ENCODE peak calls at places on chromosomes 2 and 18, in four cellular contexts. O, N, U and X are unnamed samples. For H3K9me3, the result is how much of the 10 kb centered on the place peaks cover.

GRCh38 chr2:86193901-86194567 is 1.2 kb downstream of the IMMT start:
- DNase-seq in O (no peak), N (no peak), U (no peak), X (no peak)

GRCh38 chr2:38515155-38516074 is 87.3 kb downstream of the HNRNPLL start:
- DNase-seq in O (peak), N (peak), U (peak), X (peak)

GRCh38 chr2:49248506-49248905 is 94.2 kb upstream of the FSHR start:
- DNase-seq in O (no peak), N (no peak), U (no peak), X (no peak)

GRCh38 chr18:10822457-10822856 is 296.6 kb downstream of the NAPG start:
- DNase-seq in O (no peak), N (peak), U (no peak), X (no peak)

GRCh38 chr2:218322756-218323525 is 30.6 kb upstream of the TMBIM1 start:
- DNase-seq in O (peak), N (peak), U (peak), X (peak)

GRCh38 chr2:33848486-33848885 is 249.4 kb upstream of the FAM98A start:
- DNase-seq in O (no peak), N (no peak), U (no peak), X (no peak)

GRCh38 chr2:120442923-120443571 is 97.1 kb downstream of the INHBB start:
- DNase-seq in O (peak), N (peak), U (no peak), X (no peak)

GRCh38 chr2:58709274-58709673 is 468.1 kb upstream of the FANCL start:
- DNase-seq in O (no peak), N (no peak), U (no peak), X (no peak)

GRCh38 chr2:183541766-183542165 is 417.5 kb downstream of the NUP35 start:
- DNase-seq in O (no peak), N (no peak), U (no peak), X (no peak)

DNA sequence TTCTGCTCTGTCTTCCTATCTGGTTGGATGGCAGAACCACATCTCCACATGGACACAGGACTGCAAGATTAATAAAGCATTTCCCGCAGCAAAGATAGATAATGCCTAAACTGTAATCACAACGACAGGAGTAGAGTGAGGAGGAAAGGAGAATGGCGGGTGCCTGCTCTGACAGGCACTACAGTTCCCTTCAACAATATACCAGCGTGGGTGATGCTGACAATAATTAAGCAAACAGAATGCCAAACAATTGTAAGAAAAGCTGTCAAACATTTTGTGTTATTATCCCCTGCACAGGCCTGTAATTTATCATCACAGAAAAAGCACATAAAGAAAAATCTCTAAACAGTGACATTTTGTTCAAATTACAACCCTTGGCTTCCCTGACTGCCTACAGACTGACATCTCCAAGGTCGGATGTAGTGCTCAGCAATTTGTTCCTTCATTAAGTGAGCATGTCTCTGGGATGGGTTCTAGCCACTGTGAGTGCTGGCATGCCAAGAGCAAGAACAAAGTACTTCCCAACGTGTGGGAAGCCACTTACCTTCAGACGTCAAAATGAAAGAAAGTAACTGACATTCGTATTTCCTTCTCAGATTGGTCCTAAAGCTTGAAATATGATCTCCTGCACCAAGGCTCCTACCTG is 194.0 kb downstream of the SLC8A1 start:
- DNase-seq in O (no peak), N (no peak), U (no peak), X (no peak)
- H3K27ac ChIP-seq in O (no peak), N (no peak), U (no peak), X (no peak)

DNA sequence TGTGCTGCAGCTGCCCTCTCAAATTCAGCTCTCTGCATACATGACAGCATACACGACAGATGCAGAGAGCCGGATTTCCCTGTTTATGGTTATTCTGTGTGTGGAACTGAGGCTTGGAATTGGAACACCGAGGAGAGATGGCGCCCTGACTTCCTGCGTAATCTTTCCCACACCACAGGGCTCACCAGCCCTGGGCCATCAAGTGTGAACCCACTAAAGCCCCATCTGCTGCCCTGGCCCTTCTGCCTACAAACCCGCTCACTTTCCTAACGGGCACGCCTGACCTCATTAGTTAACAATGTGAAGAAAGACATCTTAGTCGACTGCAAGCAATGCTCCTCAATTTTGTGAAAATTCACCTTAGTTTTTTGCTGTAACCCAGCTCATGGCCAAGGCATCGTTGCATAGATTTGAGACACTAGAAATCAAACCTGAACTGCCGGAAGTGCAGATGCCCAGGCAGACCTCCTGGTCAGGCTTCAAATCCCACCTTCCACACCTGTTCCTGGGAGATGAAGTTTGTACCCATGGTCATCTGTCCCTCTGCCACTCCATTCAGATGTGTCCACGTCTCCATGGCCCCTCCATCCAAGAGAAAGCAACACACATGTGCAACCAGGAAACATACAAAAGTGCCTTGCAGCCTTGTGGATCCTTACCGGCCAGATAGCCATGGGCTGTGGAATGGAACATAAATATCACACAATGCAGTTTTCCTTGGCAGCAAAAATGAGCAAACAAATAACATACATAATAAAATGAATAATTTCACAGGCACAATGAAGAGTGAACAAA is 5.0 kb upstream of the CIDEA start:
- DNase-seq in O (no peak), N (no peak), U (no peak), X (no peak)
- H3K4me3 ChIP-seq in O (no peak), N (no peak), U (no peak), X (no peak)

DNA sequence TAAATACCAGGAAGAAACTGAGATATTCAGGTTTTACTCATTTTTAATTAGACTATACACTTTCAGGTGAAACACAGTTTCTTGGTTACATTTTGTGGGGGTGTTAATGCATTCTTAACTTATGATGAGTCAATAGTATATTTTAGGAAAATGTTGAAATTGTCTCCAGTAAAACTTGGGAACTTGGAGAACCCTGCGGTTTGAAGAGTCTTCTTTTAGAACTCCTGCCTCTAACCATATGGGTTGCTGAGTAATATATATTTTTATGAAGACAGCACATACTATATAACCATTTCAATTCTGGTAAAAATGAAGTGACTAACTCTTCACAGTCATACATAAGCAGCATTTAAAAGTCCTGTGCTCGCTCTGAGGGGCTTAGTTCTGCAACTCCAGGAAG is 308.2 kb upstream of the LRATD1 start:
- DNase-seq in O (no peak), N (no peak), U (no peak), X (no peak)
- H3K9me3 ChIP-seq in O (under half), N (under half), U (under half), X (under half)

GRCh38 chr2:229408356-229408755 is 137.3 kb upstream of the PID1 start:
- DNase-seq in O (peak), N (no peak), U (peak), X (no peak)

GRCh38 chr2:229410946-229411345 is 139.9 kb upstream of the PID1 start:
- DNase-seq in O (no peak), N (no peak), U (no peak), X (no peak)

GRCh38 chr2:229408982-229409381 is 137.9 kb upstream of the PID1 start:
- DNase-seq in O (no peak), N (no peak), U (no peak), X (no peak)

GRCh38 chr2:229410312-229410711 is 139.2 kb upstream of the PID1 start:
- DNase-seq in O (no peak), N (no peak), U (no peak), X (no peak)

GRCh38 chr2:229409751-229410181 is 138.7 kb upstream of the PID1 start:
- DNase-seq in O (no peak), N (no peak), U (no peak), X (no peak)
- H3K27ac ChIP-seq in O (peak), N (no peak), U (no peak), X (no peak)

GRCh38 chr2:158498749-158499136 is 42.0 kb downstream of the PKP4 start:
- DNase-seq in O (no peak), N (no peak), U (no peak), X (peak)
- H3K4me3 ChIP-seq in O (no peak), N (no peak), U (no peak), X (no peak)

GRCh38 chr18:60671022-60671421 is 298.4 kb upstream of the MC4R start:
- DNase-seq in O (no peak), N (no peak), U (no peak), X (no peak)
- H3K9me3 ChIP-seq in O (under half), N (under half), U (under half), X (under half)

GRCh38 chr2:174606336-174606735 is 8.7 kb upstream of the WIPF1 start:
- DNase-seq in O (no peak), N (no peak), U (peak), X (no peak)

GRCh38 chr2:174609261-174609660 is 11.7 kb upstream of the WIPF1 start:
- DNase-seq in O (no peak), N (no peak), U (no peak), X (no peak)

GRCh38 chr2:174608866-174609214 is 11.2 kb upstream of the WIPF1 start:
- DNase-seq in O (no peak), N (no peak), U (no peak), X (no peak)

GRCh38 chr2:174607584-174607983 is 10.0 kb upstream of the WIPF1 start:
- DNase-seq in O (no peak), N (no peak), U (no peak), X (no peak)

DNA sequence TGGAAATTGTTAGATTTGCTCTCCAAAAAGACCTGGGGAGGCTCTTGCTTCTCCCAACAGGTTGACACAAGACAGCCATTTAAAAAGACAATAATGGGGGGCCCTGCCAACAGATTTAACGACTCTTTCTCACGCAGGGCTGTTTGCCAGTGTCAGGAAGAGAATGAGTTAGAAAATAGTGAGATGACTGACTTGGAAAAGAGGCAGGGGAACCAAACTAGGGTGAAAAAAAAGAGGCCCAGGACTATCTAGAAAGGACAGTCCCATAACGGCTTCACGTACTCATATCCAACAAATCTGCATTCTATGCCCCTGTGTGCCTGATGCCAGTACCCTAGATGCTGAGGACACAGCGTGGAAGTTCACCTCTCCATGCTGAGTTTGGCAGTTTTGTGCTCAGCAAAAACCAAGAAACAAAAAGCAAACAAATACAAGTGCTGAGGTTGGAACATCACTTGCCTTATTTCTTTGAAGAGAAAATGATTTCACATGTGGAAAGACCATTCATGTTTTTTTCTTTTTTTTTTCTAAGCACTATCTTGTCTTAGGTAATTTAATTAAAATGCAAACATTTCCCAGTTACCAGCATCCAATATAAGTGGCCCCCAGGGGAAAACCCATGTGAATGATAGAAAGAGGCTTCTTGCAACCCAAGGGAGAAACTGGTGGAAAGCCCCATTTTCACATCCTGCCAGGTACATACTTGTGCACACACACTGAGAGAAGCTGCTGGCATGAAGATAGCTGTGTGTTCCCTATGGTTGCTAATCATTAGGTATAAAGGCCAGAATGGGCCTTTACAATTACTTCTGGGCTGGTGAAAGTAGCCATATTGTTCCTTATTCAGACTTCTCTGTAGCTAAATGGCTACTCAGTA is 10.6 kb upstream of the WIPF1 start:
- DNase-seq in O (no peak), N (no peak), U (no peak), X (no peak)
- H3K27ac ChIP-seq in O (no peak), N (no peak), U (no peak), X (no peak)

GRCh38 chr18:72544092-72544886 is at the start of gene CBLN2:
- DNase-seq in O (no peak), N (peak), U (no peak), X (peak)
- H3K4me3 ChIP-seq in O (peak), N (no peak), U (no peak), X (peak)